ENCODE peak calls at places on chromosomes 3 and 15, in nine cellular contexts. One of them, this sample, is unnamed.

GRCh38 chr3:179450901-179451334 is 352 bp downstream of the GNB4 start:
- DNase-seq in RWPE1: peak; percentile 32
- DNase-seq in AG10803: peak; percentile 29
- DNase-seq in lung: no peak
- DNase-seq in foreskin fibroblast: peak; percentile 67
- DNase-seq in breast epithelium: no peak
- DNase-seq in fibroblast of pulmonary artery: peak; percentile 32
- DNase-seq in lower leg skin: no peak
- DNase-seq in dorsolateral prefrontal cortex: no peak
- DNase-seq in this sample: peak; percentile 37

GRCh38 chr15:100464895-100465294 is 63.9 kb downstream of the CERS3 start:
- DNase-seq in RWPE1: no peak
- DNase-seq in AG10803: no peak
- DNase-seq in lung: no peak
- DNase-seq in foreskin fibroblast: no peak
- DNase-seq in breast epithelium: no peak
- DNase-seq in fibroblast of pulmonary artery: no peak
- DNase-seq in lower leg skin: no peak
- DNase-seq in dorsolateral prefrontal cortex: no peak
- DNase-seq in this sample: no peak

GRCh38 chr15:33547876-33548275 is 237.1 kb downstream of the RYR3 start:
- DNase-seq in RWPE1: peak; percentile 50
- DNase-seq in AG10803: peak; percentile 48
- DNase-seq in lung: no peak
- DNase-seq in foreskin fibroblast: peak; percentile 5
- DNase-seq in breast epithelium: no peak
- DNase-seq in fibroblast of pulmonary artery: peak; percentile 55
- DNase-seq in lower leg skin: no peak
- DNase-seq in dorsolateral prefrontal cortex: no peak
- DNase-seq in this sample: peak; percentile 16

GRCh38 chr3:132804498-132804897 is 82.3 kb upstream of the NPHP3 start:
- DNase-seq in RWPE1: no peak
- DNase-seq in AG10803: peak; percentile 92
- DNase-seq in lung: no peak
- DNase-seq in foreskin fibroblast: peak; percentile 25
- DNase-seq in breast epithelium: peak; percentile 63
- DNase-seq in fibroblast of pulmonary artery: peak; percentile 28
- DNase-seq in lower leg skin: no peak
- DNase-seq in dorsolateral prefrontal cortex: no peak
- DNase-seq in this sample: no peak

GRCh38 chr3:48273594-48274211 is 32.8 kb downstream of the ZNF589 start:
- DNase-seq in RWPE1: peak; percentile 51
- DNase-seq in AG10803: peak; percentile 52
- DNase-seq in lung: peak; percentile 66
- DNase-seq in foreskin fibroblast: peak; percentile 79
- DNase-seq in breast epithelium: no peak
- DNase-seq in fibroblast of pulmonary artery: peak; percentile 75
- DNase-seq in lower leg skin: peak; percentile 42
- DNase-seq in dorsolateral prefrontal cortex: no peak
- DNase-seq in this sample: peak; percentile 68

GRCh38 chr15:68764090-68764489 is 56.6 kb downstream of the ANP32A start:
- DNase-seq in RWPE1: no peak
- DNase-seq in AG10803: no peak
- DNase-seq in lung: no peak
- DNase-seq in foreskin fibroblast: peak; percentile 12
- DNase-seq in breast epithelium: no peak
- DNase-seq in fibroblast of pulmonary artery: no peak
- DNase-seq in lower leg skin: no peak
- DNase-seq in dorsolateral prefrontal cortex: no peak
- DNase-seq in this sample: no peak

GRCh38 chr3:15272431-15273196 is 59.8 kb downstream of the SH3BP5 start:
- DNase-seq in RWPE1: no peak
- DNase-seq in AG10803: no peak
- DNase-seq in lung: no peak
- DNase-seq in foreskin fibroblast: no peak
- DNase-seq in breast epithelium: no peak
- DNase-seq in fibroblast of pulmonary artery: peak; percentile 49
- DNase-seq in lower leg skin: no peak
- DNase-seq in dorsolateral prefrontal cortex: no peak
- DNase-seq in this sample: peak; percentile 38

GRCh38 chr15:73317651-73318462 is 50.9 kb downstream of the HCN4 start:
- DNase-seq in RWPE1: no peak
- DNase-seq in AG10803: no peak
- DNase-seq in lung: no peak
- DNase-seq in foreskin fibroblast: no peak
- DNase-seq in breast epithelium: no peak
- DNase-seq in fibroblast of pulmonary artery: no peak
- DNase-seq in lower leg skin: no peak
- DNase-seq in dorsolateral prefrontal cortex: no peak
- DNase-seq in this sample: no peak

GRCh38 chr3:43704697-43705096 is 14.0 kb downstream of the ABHD5 start:
- DNase-seq in RWPE1: no peak
- DNase-seq in AG10803: no peak
- DNase-seq in lung: no peak
- DNase-seq in foreskin fibroblast: peak; percentile 43
- DNase-seq in breast epithelium: no peak
- DNase-seq in fibroblast of pulmonary artery: peak; percentile 25
- DNase-seq in lower leg skin: no peak
- DNase-seq in dorsolateral prefrontal cortex: no peak
- DNase-seq in this sample: no peak

GRCh38 chr3:43696881-43697280 is 6.1 kb downstream of the ABHD5 start:
- DNase-seq in RWPE1: no peak
- DNase-seq in AG10803: no peak
- DNase-seq in lung: no peak
- DNase-seq in foreskin fibroblast: no peak
- DNase-seq in breast epithelium: no peak
- DNase-seq in fibroblast of pulmonary artery: no peak
- DNase-seq in lower leg skin: no peak
- DNase-seq in dorsolateral prefrontal cortex: no peak
- DNase-seq in this sample: no peak

GRCh38 chr3:43695863-43696262 is 5.1 kb downstream of the ABHD5 start:
- DNase-seq in RWPE1: no peak
- DNase-seq in AG10803: no peak
- DNase-seq in lung: no peak
- DNase-seq in foreskin fibroblast: no peak
- DNase-seq in breast epithelium: no peak
- DNase-seq in fibroblast of pulmonary artery: no peak
- DNase-seq in lower leg skin: no peak
- DNase-seq in dorsolateral prefrontal cortex: no peak
- DNase-seq in this sample: no peak

GRCh38 chr3:43695443-43695842 is 4.7 kb downstream of the ABHD5 start:
- DNase-seq in RWPE1: peak; percentile 21
- DNase-seq in AG10803: peak; percentile 81
- DNase-seq in lung: no peak
- DNase-seq in foreskin fibroblast: peak; percentile 87
- DNase-seq in breast epithelium: no peak
- DNase-seq in fibroblast of pulmonary artery: peak; percentile 88
- DNase-seq in lower leg skin: no peak
- DNase-seq in dorsolateral prefrontal cortex: no peak
- DNase-seq in this sample: peak; percentile 93

DNA sequence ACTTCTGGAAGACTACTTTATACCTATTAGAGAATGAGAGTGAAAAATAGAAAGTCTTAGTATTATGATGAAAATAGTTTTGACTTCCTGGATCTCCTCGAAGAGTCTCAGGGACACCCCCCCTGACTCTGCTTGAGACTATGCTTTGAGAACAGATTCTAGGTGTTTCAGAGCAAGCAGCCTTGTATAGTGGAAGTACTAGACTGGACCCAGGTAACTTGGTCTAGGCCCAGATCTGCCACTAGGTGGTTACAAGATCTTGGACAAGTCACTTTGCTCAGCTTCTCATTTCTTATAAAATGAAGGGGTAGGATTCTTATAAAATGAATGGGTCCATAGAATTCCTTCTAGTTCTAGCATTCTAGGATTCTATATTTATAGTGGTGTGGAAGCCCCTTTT is 9.1 kb downstream of the ABHD5 start:
- DNase-seq in RWPE1: no peak
- DNase-seq in AG10803: no peak
- DNase-seq in lung: no peak
- DNase-seq in foreskin fibroblast: peak; percentile 35
- DNase-seq in breast epithelium: no peak
- DNase-seq in fibroblast of pulmonary artery: peak; percentile 29
- DNase-seq in lower leg skin: no peak
- DNase-seq in dorsolateral prefrontal cortex: no peak
- DNase-seq in this sample: no peak
- TF ChIP-seq CTCF in RWPE1: no peak
- TF ChIP-seq CTCF in AG10803: peak; percentile 32
- TF ChIP-seq CTCF in lung: no peak
- TF ChIP-seq CTCF in foreskin fibroblast: peak; percentile 30
- TF ChIP-seq CTCF in breast epithelium: no peak
- TF ChIP-seq CTCF in fibroblast of pulmonary artery: peak; percentile 28
- TF ChIP-seq CTCF in lower leg skin: no peak
- TF ChIP-seq CTCF in dorsolateral prefrontal cortex: no peak
- TF ChIP-seq CTCF in this sample: peak; percentile 37

DNA sequence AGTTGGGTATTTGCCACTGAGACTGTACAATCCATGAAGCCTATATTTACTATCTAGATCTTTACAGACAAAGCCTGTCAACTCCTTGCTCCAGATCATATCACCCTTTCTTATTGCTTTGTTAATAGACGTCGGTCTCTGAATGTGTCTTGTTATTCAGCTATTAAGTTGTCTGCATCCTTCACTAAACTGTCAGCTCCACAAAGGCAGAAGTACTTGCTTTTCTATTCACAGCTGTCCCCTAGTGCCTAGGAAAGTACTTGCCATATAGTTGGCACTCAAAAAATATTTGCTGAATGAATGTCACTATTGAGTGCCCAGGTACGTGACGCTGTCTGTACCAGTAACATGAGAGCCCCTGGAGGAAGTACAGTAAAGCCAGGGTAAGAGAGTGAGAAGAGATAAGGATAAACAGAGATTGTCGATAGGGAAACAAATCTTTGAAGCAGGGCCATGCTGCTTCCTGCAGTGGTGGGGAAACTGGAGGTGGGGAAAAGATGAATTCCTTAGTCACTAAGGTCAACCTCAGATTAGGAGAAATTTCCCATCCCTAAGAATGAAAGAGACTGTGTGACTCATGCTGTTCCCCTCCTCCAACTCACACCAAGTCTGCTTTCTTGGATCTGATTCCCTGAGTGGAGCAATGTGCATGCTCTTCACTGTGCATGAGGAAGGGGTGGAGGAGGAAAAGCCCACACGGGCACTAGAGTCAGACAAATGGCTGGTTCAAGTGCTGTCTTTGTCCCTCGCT is 36.3 kb downstream of the PRICKLE2 start:
- DNase-seq in RWPE1: peak; percentile 78
- DNase-seq in AG10803: peak; percentile 91
- DNase-seq in lung: peak; percentile 40
- DNase-seq in foreskin fibroblast: peak; percentile 91
- DNase-seq in breast epithelium: no peak
- DNase-seq in fibroblast of pulmonary artery: peak; percentile 93
- DNase-seq in lower leg skin: no peak
- DNase-seq in dorsolateral prefrontal cortex: peak; percentile 48
- DNase-seq in this sample: peak; percentile 98
- TF ChIP-seq CTCF in RWPE1: no peak
- TF ChIP-seq CTCF in AG10803: no peak
- TF ChIP-seq CTCF in lung: no peak
- TF ChIP-seq CTCF in foreskin fibroblast: no peak
- TF ChIP-seq CTCF in breast epithelium: no peak
- TF ChIP-seq CTCF in fibroblast of pulmonary artery: no peak
- TF ChIP-seq CTCF in lower leg skin: no peak
- TF ChIP-seq CTCF in dorsolateral prefrontal cortex: no peak
- TF ChIP-seq CTCF in this sample: peak; percentile 1

GRCh38 chr15:75452968-75453702 is 1.6 kb upstream of the SIN3A start:
- DNase-seq in RWPE1: no peak
- DNase-seq in AG10803: peak; percentile 17
- DNase-seq in lung: peak; percentile 55
- DNase-seq in foreskin fibroblast: peak; percentile 60
- DNase-seq in breast epithelium: peak; percentile 66
- DNase-seq in fibroblast of pulmonary artery: peak; percentile 13
- DNase-seq in lower leg skin: peak; percentile 51
- DNase-seq in dorsolateral prefrontal cortex: peak; percentile 28
- DNase-seq in this sample: peak; percentile 18
- TF ChIP-seq CTCF in RWPE1: peak; percentile 36
- TF ChIP-seq CTCF in AG10803: no peak
- TF ChIP-seq CTCF in lung: no peak
- TF ChIP-seq CTCF in foreskin fibroblast: peak; percentile 19
- TF ChIP-seq CTCF in breast epithelium: no peak
- TF ChIP-seq CTCF in fibroblast of pulmonary artery: no peak
- TF ChIP-seq CTCF in lower leg skin: no peak
- TF ChIP-seq CTCF in dorsolateral prefrontal cortex: no peak
- TF ChIP-seq CTCF in this sample: no peak

DNA sequence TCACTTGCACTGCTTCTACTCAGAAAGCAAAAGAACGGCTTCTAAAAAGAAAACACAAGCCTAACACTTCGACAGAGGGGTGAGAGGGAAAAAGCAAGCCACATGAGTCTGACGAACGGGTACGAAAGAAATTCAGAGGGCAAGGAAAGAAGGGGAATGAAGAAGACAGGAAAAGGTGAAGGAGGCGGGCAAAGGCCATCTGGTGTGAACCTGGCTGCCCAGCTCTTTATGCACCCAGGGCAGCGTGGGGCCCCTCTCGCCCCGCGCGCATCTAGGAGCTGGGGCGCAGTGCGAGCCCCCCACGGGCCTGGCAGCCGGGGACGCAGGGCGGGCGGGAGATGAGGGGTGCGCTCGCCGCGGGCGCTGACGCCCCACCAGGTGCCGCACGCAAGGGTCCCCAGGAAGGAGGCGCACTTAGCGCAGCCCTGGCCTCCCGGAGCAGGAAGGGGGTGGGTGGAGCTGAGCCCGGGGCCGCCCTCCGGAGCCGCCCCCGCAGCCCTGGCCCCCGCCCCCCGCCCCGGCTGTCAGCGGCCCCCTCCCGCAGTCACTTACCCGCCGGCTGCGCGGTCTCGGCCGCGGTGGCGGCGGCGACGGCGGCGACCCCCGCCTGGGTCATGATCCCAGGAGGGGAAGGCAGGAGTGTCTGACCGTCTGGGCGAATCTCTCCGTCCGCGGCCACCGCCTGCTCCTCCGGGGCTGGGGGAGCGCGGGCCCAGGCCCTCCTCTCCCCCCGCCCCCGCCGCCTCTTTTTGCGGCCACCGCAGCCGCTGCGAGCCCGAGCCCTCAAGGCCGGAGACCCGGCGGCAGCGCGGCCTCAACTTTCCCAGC is at the start of gene USF3:
- DNase-seq in RWPE1: peak; percentile 87
- DNase-seq in AG10803: peak; percentile 43
- DNase-seq in lung: peak; percentile 83
- DNase-seq in foreskin fibroblast: peak; percentile 84
- DNase-seq in breast epithelium: peak; percentile 50
- DNase-seq in fibroblast of pulmonary artery: peak; percentile 56
- DNase-seq in lower leg skin: peak; percentile 64
- DNase-seq in dorsolateral prefrontal cortex: peak; percentile 50
- DNase-seq in this sample: peak; percentile 55
- TF ChIP-seq CTCF in RWPE1: no peak
- TF ChIP-seq CTCF in AG10803: no peak
- TF ChIP-seq CTCF in lung: no peak
- TF ChIP-seq CTCF in foreskin fibroblast: no peak
- TF ChIP-seq CTCF in breast epithelium: no peak
- TF ChIP-seq CTCF in fibroblast of pulmonary artery: no peak
- TF ChIP-seq CTCF in lower leg skin: no peak
- TF ChIP-seq CTCF in dorsolateral prefrontal cortex: peak; percentile 12
- TF ChIP-seq CTCF in this sample: no peak

GRCh38 chr3:160929595-160929994 is 173.6 kb downstream of the PPM1L start:
- DNase-seq in RWPE1: no peak
- DNase-seq in AG10803: peak; percentile 12
- DNase-seq in lung: no peak
- DNase-seq in foreskin fibroblast: peak; percentile 57
- DNase-seq in breast epithelium: no peak
- DNase-seq in fibroblast of pulmonary artery: peak; percentile 11
- DNase-seq in lower leg skin: no peak
- DNase-seq in dorsolateral prefrontal cortex: peak; percentile 36
- DNase-seq in this sample: peak; percentile 13
- TF ChIP-seq CTCF in RWPE1: no peak
- TF ChIP-seq CTCF in AG10803: no peak
- TF ChIP-seq CTCF in lung: no peak
- TF ChIP-seq CTCF in foreskin fibroblast: peak; percentile 9
- TF ChIP-seq CTCF in breast epithelium: no peak
- TF ChIP-seq CTCF in fibroblast of pulmonary artery: no peak
- TF ChIP-seq CTCF in lower leg skin: no peak
- TF ChIP-seq CTCF in dorsolateral prefrontal cortex: peak; percentile 21
- TF ChIP-seq CTCF in this sample: peak; percentile 31